ENCODE peak calls at places on chromosome 20, in seven cellular contexts. One of them, this sample, is unnamed. For H3K4me1, the result is how much of the 10 kb centered on the place peaks cover.

GRCh38 chr20:59434950-59435349 is 134.5 kb downstream of the EDN3 start:
- DNase-seq in neural progenitor cell: no peak
- DNase-seq in left ventricle myocardium inferior: no peak
- DNase-seq in lung: no peak
- DNase-seq in left lung: no peak
- DNase-seq in aorta: no peak
- DNase-seq in pancreas: no peak
- DNase-seq in this sample: no peak

GRCh38 chr20:11168026-11168425 is 494.2 kb upstream of the JAG1 start:
- DNase-seq in pancreas: no peak
- DNase-seq in neural progenitor cell: no peak
- DNase-seq in aorta: no peak
- DNase-seq in lung: no peak
- DNase-seq in left lung: no peak
- DNase-seq in left ventricle myocardium inferior: no peak
- DNase-seq in this sample: no peak

GRCh38 chr20:25258828-25259227 is 10.9 kb downstream of the PYGB start:
- DNase-seq in left ventricle myocardium inferior: no peak
- DNase-seq in lung: no peak
- DNase-seq in left lung: no peak
- DNase-seq in aorta: no peak
- DNase-seq in pancreas: no peak
- DNase-seq in neural progenitor cell: no peak
- DNase-seq in this sample: no peak

GRCh38 chr20:57062241-57062640 is 204.2 kb downstream of the BMP7 start:
- DNase-seq in aorta: no peak
- DNase-seq in left ventricle myocardium inferior: no peak
- DNase-seq in left lung: no peak
- DNase-seq in pancreas: no peak
- DNase-seq in lung: no peak
- DNase-seq in neural progenitor cell: no peak
- DNase-seq in this sample: no peak

GRCh38 chr20:63555661-63556381 is 1.9 kb downstream of the FNDC11 start:
- DNase-seq in aorta: no peak
- DNase-seq in lung: no peak
- DNase-seq in left ventricle myocardium inferior: no peak
- DNase-seq in pancreas: no peak
- DNase-seq in neural progenitor cell: no peak
- DNase-seq in left lung: no peak
- DNase-seq in this sample: no peak

GRCh38 chr20:16927031-16927430 is 178.9 kb downstream of the OTOR start:
- DNase-seq in left lung: no peak
- DNase-seq in lung: no peak
- DNase-seq in pancreas: no peak
- DNase-seq in neural progenitor cell: no peak
- DNase-seq in left ventricle myocardium inferior: no peak
- DNase-seq in aorta: no peak
- DNase-seq in this sample: no peak

GRCh38 chr20:33602826-33603590 is 59.1 kb upstream of the C20orf144 start:
- DNase-seq in pancreas: no peak
- DNase-seq in left ventricle myocardium inferior: no peak
- DNase-seq in neural progenitor cell: no peak
- DNase-seq in left lung: no peak
- DNase-seq in aorta: no peak
- DNase-seq in lung: no peak
- DNase-seq in this sample: no peak

GRCh38 chr20:5171790-5172164 is 45.0 kb downstream of the CDS2 start:
- DNase-seq in left ventricle myocardium inferior: no peak
- DNase-seq in pancreas: no peak
- DNase-seq in left lung: no peak
- DNase-seq in lung: no peak
- DNase-seq in aorta: no peak
- DNase-seq in neural progenitor cell: no peak
- DNase-seq in this sample: no peak

GRCh38 chr20:36703530-36703929 is 42.4 kb downstream of the NDRG3 start:
- DNase-seq in aorta: no peak
- DNase-seq in neural progenitor cell: no peak
- DNase-seq in pancreas: no peak
- DNase-seq in lung: no peak
- DNase-seq in left ventricle myocardium inferior: no peak
- DNase-seq in left lung: no peak
- DNase-seq in this sample: no peak

GRCh38 chr20:33673411-33674293 is 576 bp downstream of the NECAB3 start:
- DNase-seq in aorta: no peak
- DNase-seq in left ventricle myocardium inferior: no peak
- DNase-seq in left lung: no peak
- DNase-seq in neural progenitor cell: no peak
- DNase-seq in pancreas: no peak
- DNase-seq in lung: no peak
- DNase-seq in this sample: peak

GRCh38 chr20:25498280-25498606 is 87.1 kb downstream of the NINL start:
- DNase-seq in neural progenitor cell: no peak
- DNase-seq in aorta: no peak
- DNase-seq in left lung: no peak
- DNase-seq in pancreas: peak
- DNase-seq in lung: no peak
- DNase-seq in left ventricle myocardium inferior: no peak
- DNase-seq in this sample: peak

GRCh38 chr20:19457551-19457950 is 245.1 kb downstream of the SLC24A3 start:
- DNase-seq in pancreas: no peak
- DNase-seq in neural progenitor cell: no peak
- DNase-seq in lung: no peak
- DNase-seq in left ventricle myocardium inferior: no peak
- DNase-seq in aorta: no peak
- DNase-seq in left lung: no peak
- DNase-seq in this sample: no peak

GRCh38 chr20:34402461-34402860 is 39.4 kb downstream of the ITCH start:
- DNase-seq in left lung: no peak
- DNase-seq in left ventricle myocardium inferior: no peak
- DNase-seq in lung: no peak
- DNase-seq in aorta: no peak
- DNase-seq in pancreas: no peak
- DNase-seq in neural progenitor cell: no peak
- DNase-seq in this sample: no peak

GRCh38 chr20:48722737-48723191 is 105.0 kb downstream of the PREX1 start:
- DNase-seq in lung: no peak
- DNase-seq in neural progenitor cell: no peak
- DNase-seq in left lung: no peak
- DNase-seq in pancreas: no peak
- DNase-seq in aorta: peak
- DNase-seq in left ventricle myocardium inferior: no peak
- DNase-seq in this sample: no peak

GRCh38 chr20:58986968-58987517 is 6.0 kb downstream of the NELFCD start:
- DNase-seq in neural progenitor cell: no peak
- DNase-seq in lung: no peak
- DNase-seq in aorta: no peak
- DNase-seq in pancreas: no peak
- DNase-seq in left lung: no peak
- DNase-seq in left ventricle myocardium inferior: no peak
- DNase-seq in this sample: no peak

GRCh38 chr20:6588296-6588695 is 179.2 kb upstream of the BMP2 start:
- DNase-seq in pancreas: peak
- DNase-seq in left lung: no peak
- DNase-seq in neural progenitor cell: no peak
- DNase-seq in lung: no peak
- DNase-seq in aorta: no peak
- DNase-seq in left ventricle myocardium inferior: no peak
- DNase-seq in this sample: no peak

GRCh38 chr20:60105404-60105803 is 147.2 kb downstream of the CDH26 start:
- DNase-seq in pancreas: no peak
- DNase-seq in lung: no peak
- DNase-seq in left ventricle myocardium inferior: no peak
- DNase-seq in aorta: no peak
- DNase-seq in neural progenitor cell: no peak
- DNase-seq in left lung: no peak
- DNase-seq in this sample: no peak

GRCh38 chr20:1825492-1825891 is 69.7 kb upstream of the SIRPA start:
- DNase-seq in lung: no peak
- DNase-seq in aorta: peak
- DNase-seq in pancreas: no peak
- DNase-seq in left lung: no peak
- DNase-seq in left ventricle myocardium inferior: no peak
- DNase-seq in neural progenitor cell: no peak
- DNase-seq in this sample: no peak

GRCh38 chr20:46583411-46584214 is 33.2 kb upstream of the OCSTAMP start:
- DNase-seq in neural progenitor cell: peak
- DNase-seq in lung: no peak
- DNase-seq in left lung: no peak
- DNase-seq in left ventricle myocardium inferior: no peak
- DNase-seq in pancreas: no peak
- DNase-seq in aorta: peak
- DNase-seq in this sample: no peak

GRCh38 chr20:258963-259362 is 1.4 kb downstream of the DEFB132 start:
- DNase-seq in neural progenitor cell: no peak
- DNase-seq in aorta: no peak
- DNase-seq in lung: no peak
- DNase-seq in left ventricle myocardium inferior: no peak
- DNase-seq in left lung: no peak
- DNase-seq in pancreas: no peak
- DNase-seq in this sample: no peak

GRCh38 chr20:35657271-35657670 is 7.4 kb downstream of the CPNE1 start:
- DNase-seq in left lung: no peak
- DNase-seq in pancreas: no peak
- DNase-seq in aorta: no peak
- DNase-seq in lung: no peak
- DNase-seq in neural progenitor cell: no peak
- DNase-seq in left ventricle myocardium inferior: no peak
- DNase-seq in this sample: no peak
- H3K4me1 ChIP-seq in left lung: under half
- H3K4me1 ChIP-seq in pancreas: under half
- H3K4me1 ChIP-seq in aorta: under half
- H3K4me1 ChIP-seq in lung: under half
- H3K4me1 ChIP-seq in neural progenitor cell: under half
- H3K4me1 ChIP-seq in left ventricle myocardium inferior: half or more
- H3K4me1 ChIP-seq in this sample: under half

GRCh38 chr20:37911262-37911661 is 8.3 kb downstream of the VSTM2L start:
- DNase-seq in pancreas: no peak
- DNase-seq in lung: no peak
- DNase-seq in left lung: no peak
- DNase-seq in neural progenitor cell: no peak
- DNase-seq in left ventricle myocardium inferior: no peak
- DNase-seq in aorta: no peak
- DNase-seq in this sample: no peak

GRCh38 chr20:37913563-37914366 is 10.8 kb downstream of the VSTM2L start:
- DNase-seq in left lung: no peak
- DNase-seq in aorta: no peak
- DNase-seq in left ventricle myocardium inferior: no peak
- DNase-seq in neural progenitor cell: no peak
- DNase-seq in lung: no peak
- DNase-seq in pancreas: no peak
- DNase-seq in this sample: no peak

GRCh38 chr20:37914367-37914671 is 11.4 kb downstream of the VSTM2L start:
- DNase-seq in neural progenitor cell: no peak
- DNase-seq in left ventricle myocardium inferior: no peak
- DNase-seq in left lung: no peak
- DNase-seq in pancreas: no peak
- DNase-seq in lung: no peak
- DNase-seq in aorta: no peak
- DNase-seq in this sample: no peak

GRCh38 chr20:37912874-37913273 is 9.9 kb downstream of the VSTM2L start:
- DNase-seq in left lung: no peak
- DNase-seq in aorta: no peak
- DNase-seq in left ventricle myocardium inferior: no peak
- DNase-seq in neural progenitor cell: no peak
- DNase-seq in pancreas: no peak
- DNase-seq in lung: no peak
- DNase-seq in this sample: no peak

GRCh38 chr20:37911838-37912273 is 8.9 kb downstream of the VSTM2L start:
- DNase-seq in left lung: no peak
- DNase-seq in left ventricle myocardium inferior: peak
- DNase-seq in lung: no peak
- DNase-seq in pancreas: no peak
- DNase-seq in aorta: no peak
- DNase-seq in neural progenitor cell: peak
- DNase-seq in this sample: peak
- H3K4me1 ChIP-seq in left lung: under half
- H3K4me1 ChIP-seq in left ventricle myocardium inferior: under half
- H3K4me1 ChIP-seq in lung: under half
- H3K4me1 ChIP-seq in pancreas: under half
- H3K4me1 ChIP-seq in aorta: under half
- H3K4me1 ChIP-seq in neural progenitor cell: half or more
- H3K4me1 ChIP-seq in this sample: under half

DNA sequence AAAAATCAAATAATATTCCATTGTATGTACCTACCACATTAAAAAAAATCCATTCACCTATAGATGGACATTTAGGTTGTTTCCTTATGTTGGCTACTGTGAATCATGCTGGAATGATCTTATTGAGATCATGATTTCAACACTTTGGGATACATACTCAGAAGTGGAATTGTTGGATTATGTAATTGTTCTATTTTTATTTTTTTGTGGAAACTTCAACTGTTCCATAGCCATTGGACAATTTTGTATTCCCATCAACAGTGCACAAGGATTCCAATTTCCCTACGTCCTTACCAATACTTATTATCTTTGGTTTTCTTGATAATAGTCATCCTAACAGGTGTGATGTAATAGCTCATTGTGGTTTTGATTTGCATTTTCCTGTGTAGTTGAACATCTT is 834.0 kb downstream of the MAFB start:
- DNase-seq in aorta: no peak
- DNase-seq in left lung: no peak
- DNase-seq in left ventricle myocardium inferior: no peak
- DNase-seq in neural progenitor cell: no peak
- DNase-seq in lung: no peak
- DNase-seq in pancreas: no peak
- DNase-seq in this sample: no peak
- H3K4me1 ChIP-seq in aorta: under half
- H3K4me1 ChIP-seq in left lung: under half
- H3K4me1 ChIP-seq in left ventricle myocardium inferior: under half
- H3K4me1 ChIP-seq in neural progenitor cell: half or more
- H3K4me1 ChIP-seq in lung: under half
- H3K4me1 ChIP-seq in pancreas: under half
- H3K4me1 ChIP-seq in this sample: under half

DNA sequence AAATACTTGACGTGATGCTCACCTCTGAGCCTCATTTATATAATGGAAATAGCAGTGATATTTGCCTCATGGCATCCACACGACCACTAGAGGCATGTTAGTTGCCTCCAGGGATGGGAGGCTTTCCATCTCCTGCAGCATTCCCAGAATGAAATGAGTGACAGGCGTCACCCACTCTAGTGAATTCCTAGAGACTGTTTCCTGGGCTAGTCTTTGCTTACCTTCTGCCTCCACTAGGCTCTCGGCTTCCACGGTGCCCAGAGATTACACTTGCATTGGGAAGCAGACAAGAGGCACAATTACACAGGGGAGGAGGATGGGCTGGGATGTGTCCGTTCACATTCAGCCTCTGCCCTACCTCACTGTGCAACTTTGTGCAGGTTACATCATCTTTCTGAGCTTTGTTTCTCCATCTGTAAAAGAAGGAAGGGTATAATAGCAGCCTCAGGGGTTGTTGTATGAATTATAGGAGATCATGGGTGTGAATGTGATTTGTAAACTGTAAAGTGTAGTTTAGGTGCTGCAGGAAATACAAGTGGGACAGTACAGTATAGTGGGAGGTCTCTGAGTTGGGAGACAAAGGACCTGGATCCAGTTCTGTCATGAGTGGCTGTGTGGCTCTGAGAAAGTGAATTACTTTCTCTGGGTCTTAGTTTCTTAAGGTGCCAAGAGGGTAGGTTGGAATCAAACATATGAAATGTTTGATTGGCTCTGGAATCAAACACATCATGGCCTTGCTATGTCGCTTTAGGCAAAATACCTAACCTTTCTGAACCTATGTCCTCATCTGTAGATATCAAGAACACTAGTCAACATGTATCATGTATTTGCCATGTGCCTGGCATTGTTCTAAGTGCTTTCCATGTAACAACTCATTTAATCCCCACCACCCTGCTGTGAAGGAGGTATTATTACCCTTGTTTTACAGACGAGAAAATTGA is 3.6 kb upstream of the VSTM2L start:
- DNase-seq in neural progenitor cell: no peak
- DNase-seq in lung: no peak
- DNase-seq in pancreas: no peak
- DNase-seq in left lung: no peak
- DNase-seq in left ventricle myocardium inferior: no peak
- DNase-seq in aorta: no peak
- DNase-seq in this sample: no peak
- H3K4me1 ChIP-seq in neural progenitor cell: under half
- H3K4me1 ChIP-seq in lung: under half
- H3K4me1 ChIP-seq in pancreas: under half
- H3K4me1 ChIP-seq in left lung: under half
- H3K4me1 ChIP-seq in left ventricle myocardium inferior: under half
- H3K4me1 ChIP-seq in aorta: under half
- H3K4me1 ChIP-seq in this sample: under half

This sample was measured in ovary.